ENCODE peak calls at places on chromosomes 12 and 14, in seven cellular contexts. D is sigmoid colon; K is body of pancreas; Z is esophagus squamous epithelium; X is CD4-positive, CD25-positive, alpha-beta regulatory T cell; E is left lung; V is ovary. B is an unnamed sample.

GRCh38 chr12:55659486-55660385 is 23.0 kb downstream of the OR10P1 start:
- DNase-seq in V (peak; percentile 79), Z (no peak), D (peak; percentile 77), E (no peak), X (no peak), K (peak; percentile 22), B (no peak)

GRCh38 chr12:39176376-39176775 is 266.5 kb downstream of the KIF21A start:
- DNase-seq in Z (no peak), D (no peak), K (no peak), X (no peak), V (no peak), E (no peak), B (no peak)

GRCh38 chr12:122276242-122276641 is 9.9 kb upstream of the VPS33A start:
- DNase-seq in D (no peak), K (no peak), E (no peak), X (no peak), Z (no peak), V (no peak), B (no peak)

GRCh38 chr14:62914025-62914424 is 131.2 kb downstream of the KCNH5 start:
- DNase-seq in V (no peak), D (no peak), Z (no peak), K (no peak), E (no peak), X (no peak), B (no peak)

GRCh38 chr14:94542111-94542810 is 19.0 kb upstream of the SERPINA4 start:
- DNase-seq in D (no peak), E (no peak), Z (no peak), X (no peak), V (no peak), K (no peak), B (no peak)

GRCh38 chr12:69354561-69355187 is 4.9 kb upstream of the YEATS4 start:
- DNase-seq in K (no peak), Z (no peak), D (no peak), X (no peak), V (no peak), E (no peak), B (no peak)

GRCh38 chr12:77682488-77682887 is 148.2 kb upstream of the NAV3 start:
- DNase-seq in Z (no peak), V (no peak), X (no peak), E (no peak), D (no peak), K (no peak), B (no peak)

GRCh38 chr14:52060080-52060479 is 8.8 kb downstream of the NID2 start:
- DNase-seq in X (no peak), D (no peak), V (peak; percentile 45), K (no peak), Z (no peak), E (no peak), B (no peak)

GRCh38 chr12:114218136-114218535 is 187.8 kb downstream of the TBX5 start:
- DNase-seq in V (no peak), E (no peak), Z (no peak), X (no peak), K (no peak), D (no peak), B (no peak)

GRCh38 chr14:38197761-38198345 is 9.9 kb upstream of the SSTR1 start:
- DNase-seq in Z (no peak), E (no peak), V (no peak), D (no peak), X (no peak), K (no peak), B (no peak)

GRCh38 chr12:45183263-45183662 is 32.6 kb upstream of the ANO6 start:
- DNase-seq in E (no peak), K (no peak), Z (no peak), V (no peak), X (peak; percentile 26), D (no peak), B (no peak)

GRCh38 chr14:31075144-31075543 is 49.0 kb upstream of the STRN3 start:
- DNase-seq in K (no peak), D (no peak), E (no peak), X (no peak), Z (no peak), V (no peak), B (no peak)

GRCh38 chr12:9367201-9367600 is 159.0 kb upstream of the PZP start:
- DNase-seq in D (no peak), E (no peak), V (no peak), K (peak; percentile 6), X (no peak), Z (no peak), B (no peak)

GRCh38 chr14:24605435-24606190 is 3.9 kb downstream of the GZMH start:
- DNase-seq in X (peak; percentile 63), Z (no peak), E (peak; percentile 41), V (no peak), K (peak; percentile 37), D (no peak), B (peak; percentile 48)

GRCh38 chr12:115811929-115812328 is 465.6 kb downstream of the MED13L start:
- DNase-seq in D (no peak), Z (no peak), V (no peak), K (peak; percentile 21), X (no peak), E (no peak), B (no peak)

GRCh38 chr12:75563351-75563750 is 51.9 kb upstream of the KRR1 start:
- DNase-seq in E (no peak), D (no peak), Z (no peak), X (no peak), V (no peak), K (no peak), B (no peak)

GRCh38 chr12:49923878-49924610 is 20.3 kb upstream of the FAIM2 start:
- DNase-seq in Z (no peak), D (no peak), K (no peak), V (peak; percentile 29), E (peak; percentile 35), X (no peak), B (no peak)

GRCh38 chr12:54143233-54143986 is 45.4 kb downstream of the SMUG1 start:
- DNase-seq in E (no peak), X (no peak), Z (no peak), D (no peak), V (no peak), K (no peak), B (no peak)

GRCh38 chr14:94129758-94130414 is 482 bp upstream of the IFI27L2 start:
- DNase-seq in E (no peak), D (no peak), V (peak; percentile 65), X (peak; percentile 47), Z (no peak), K (peak; percentile 30), B (no peak)

GRCh38 chr12:60834372-60834771 is 1238.5 kb downstream of the SLC16A7 start:
- DNase-seq in D (no peak), Z (no peak), E (no peak), K (no peak), X (no peak), V (no peak), B (no peak)

GRCh38 chr14:67240168-67240932 is 885 bp upstream of the PALS1 start:
- DNase-seq in X (peak; percentile 53), D (peak; percentile 87), V (peak; percentile 58), Z (no peak), E (peak; percentile 88), K (peak; percentile 75), B (no peak)

GRCh38 chr14:94636744-94637412 is 24.7 kb downstream of the SERPINA3 start:
- DNase-seq in V (no peak), D (no peak), X (no peak), Z (no peak), K (no peak), E (no peak), B (no peak)

GRCh38 chr14:93713726-93714405 is 74.4 kb downstream of the PRIMA1 start:
- DNase-seq in Z (no peak), E (peak; percentile 59), K (no peak), D (peak; percentile 61), V (no peak), X (no peak), B (no peak)

GRCh38 chr12:40144023-40144422 is 38.1 kb upstream of the SLC2A13 start:
- DNase-seq in D (no peak), E (no peak), V (no peak), X (no peak), K (peak; percentile 33), Z (no peak), B (no peak)

GRCh38 chr14:101721951-101722661 is 39.4 kb upstream of the PPP2R5C start:
- DNase-seq in X (peak; percentile 95), Z (no peak), K (peak; percentile 54), V (no peak), D (no peak), E (no peak), B (peak; percentile 89)

GRCh38 chr14:86091811-86092210 is 561.9 kb downstream of the FLRT2 start:
- DNase-seq in X (no peak), K (no peak), E (no peak), Z (no peak), D (no peak), V (no peak), B (no peak)

GRCh38 chr12:119208626-119209061 is 29.9 kb downstream of the HSPB8 start:
- DNase-seq in K (peak; percentile 28), Z (no peak), D (peak; percentile 94), X (no peak), E (no peak), V (no peak), B (no peak)

GRCh38 chr12:26617513-26617912 is 215.5 kb downstream of the ITPR2 start:
- DNase-seq in E (no peak), K (no peak), D (no peak), X (no peak), Z (no peak), V (no peak), B (no peak)
- H3K27ac ChIP-seq in E (no peak overlapping the region), K (no peak overlapping the region), D (no peak overlapping the region), X (no peak overlapping the region), Z (no peak overlapping the region), V (no peak overlapping the region), B (no peak overlapping the region)

DNA sequence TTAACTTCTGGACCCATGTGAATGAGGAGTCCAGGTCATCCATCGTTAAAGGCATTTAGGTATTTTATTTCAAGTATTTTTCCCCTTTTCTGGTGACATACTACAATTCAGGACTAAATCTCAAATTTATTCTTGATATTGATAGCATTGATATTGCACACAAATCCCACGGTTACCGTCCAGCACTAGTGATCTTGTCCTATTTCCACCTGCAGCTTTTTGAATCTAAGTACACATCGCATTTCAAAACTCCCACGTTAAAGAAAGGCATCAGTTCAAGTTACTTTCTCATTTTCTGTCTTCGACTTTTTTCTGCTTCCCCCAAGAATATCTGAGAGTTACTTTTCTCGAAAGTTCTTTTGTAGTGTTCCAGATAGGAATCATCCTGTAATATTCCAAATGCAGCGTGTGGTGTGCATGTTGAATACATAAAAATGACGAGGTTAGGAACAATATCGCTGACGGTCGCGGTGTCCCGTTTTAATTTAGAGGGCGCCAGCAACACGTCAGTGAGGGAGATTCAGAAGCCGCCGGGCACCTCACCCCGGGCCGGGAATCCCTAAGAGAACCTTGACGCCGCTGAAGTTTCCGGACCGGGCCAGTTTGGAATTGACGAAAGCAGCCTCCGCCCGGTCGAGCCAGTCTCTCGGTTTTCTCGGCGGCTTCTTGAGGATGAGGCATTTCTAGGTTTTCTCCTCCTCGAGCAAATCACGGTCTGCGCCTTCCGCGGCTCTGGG is 569 bp upstream of the RGS6 start:
- DNase-seq in V (no peak), D (no peak), E (no peak), X (no peak), K (no peak), Z (no peak), B (no peak)
- H3K4me3 ChIP-seq in V (no peak overlapping the region), D (no peak overlapping the region), E (no peak overlapping the region), X (no peak overlapping the region), K (no peak overlapping the region), Z (peak overlapping the region; percentile 44), B (no peak overlapping the region)

GRCh38 chr14:100107236-100107635 is 42.0 kb downstream of the EVL start:
- DNase-seq in D (peak; percentile 47), V (peak; percentile 19), E (no peak), Z (no peak), X (peak; percentile 32), K (no peak), B (peak; percentile 37)
- H3K4me1 ChIP-seq in D (peaks cover 48% of the 10 kb centered on the region), V (peaks cover 26% of the 10 kb centered on the region), E (peaks cover 66% of the 10 kb centered on the region), Z (peaks cover 20% of the 10 kb centered on the region), X (peaks cover 68% of the 10 kb centered on the region), K (peaks cover 19% of the 10 kb centered on the region), B (peaks cover 71% of the 10 kb centered on the region)

GRCh38 chr12:24777359-24777758 is 171.5 kb downstream of the BCAT1 start:
- DNase-seq in K (peak; percentile 10), E (no peak), X (no peak), D (no peak), V (no peak), Z (no peak), B (no peak)
- H3K27ac ChIP-seq in K (no peak overlapping the region), E (no peak overlapping the region), X (no peak overlapping the region), D (no peak overlapping the region), V (no peak overlapping the region), Z (no peak overlapping the region), B (no peak overlapping the region)